ENCODE peak calls at places on chromosome 12, in eight cellular contexts. One of them, this sample, is unnamed.

GRCh38 chr12:6074979-6075585 is 49.4 kb downstream of the VWF start:
- DNase-seq in psoas muscle: peak; percentile 36
- DNase-seq in choroid plexus epithelial cell: no peak
- DNase-seq in omental fat pad: no peak
- DNase-seq in fibroblast of lung: peak; percentile 41
- DNase-seq in fibroblast of the aortic adventitia: no peak
- DNase-seq in progenitor cell of endocrine pancreas: no peak
- DNase-seq in IMR-90: no peak
- DNase-seq in this sample: no peak

GRCh38 chr12:4274960-4275868 is 1.7 kb downstream of the CCND2 start:
- DNase-seq in fibroblast of the aortic adventitia: peak; percentile 39
- DNase-seq in psoas muscle: no peak
- DNase-seq in fibroblast of lung: no peak
- DNase-seq in choroid plexus epithelial cell: peak; percentile 24
- DNase-seq in progenitor cell of endocrine pancreas: no peak
- DNase-seq in omental fat pad: no peak
- DNase-seq in IMR-90: peak; percentile 13
- DNase-seq in this sample: peak; percentile 4

GRCh38 chr12:107320929-107321618 is 227.7 kb upstream of the CRY1 start:
- DNase-seq in fibroblast of the aortic adventitia: peak; percentile 52
- DNase-seq in omental fat pad: no peak
- DNase-seq in psoas muscle: peak; percentile 15
- DNase-seq in choroid plexus epithelial cell: peak; percentile 71
- DNase-seq in progenitor cell of endocrine pancreas: no peak
- DNase-seq in fibroblast of lung: peak; percentile 61
- DNase-seq in IMR-90: peak; percentile 26
- DNase-seq in this sample: no peak

GRCh38 chr12:109759595-109759994 is 46.0 kb downstream of the FAM222A start:
- DNase-seq in progenitor cell of endocrine pancreas: peak; percentile 5
- DNase-seq in choroid plexus epithelial cell: no peak
- DNase-seq in IMR-90: no peak
- DNase-seq in psoas muscle: no peak
- DNase-seq in fibroblast of lung: no peak
- DNase-seq in omental fat pad: no peak
- DNase-seq in fibroblast of the aortic adventitia: no peak
- DNase-seq in this sample: no peak

GRCh38 chr12:57887631-57888406 is 41.3 kb upstream of the CTDSP2 start:
- DNase-seq in fibroblast of lung: peak; percentile 77
- DNase-seq in fibroblast of the aortic adventitia: peak; percentile 89
- DNase-seq in omental fat pad: no peak
- DNase-seq in psoas muscle: no peak
- DNase-seq in progenitor cell of endocrine pancreas: no peak
- DNase-seq in choroid plexus epithelial cell: peak; percentile 34
- DNase-seq in IMR-90: peak; percentile 55
- DNase-seq in this sample: peak; percentile 73

GRCh38 chr12:100168562-100168961 is 25.9 kb upstream of the BLTP3B start:
- DNase-seq in fibroblast of the aortic adventitia: no peak
- DNase-seq in progenitor cell of endocrine pancreas: no peak
- DNase-seq in choroid plexus epithelial cell: no peak
- DNase-seq in omental fat pad: no peak
- DNase-seq in IMR-90: no peak
- DNase-seq in fibroblast of lung: no peak
- DNase-seq in psoas muscle: no peak
- DNase-seq in this sample: no peak

GRCh38 chr12:55965941-55966407 is at the start of gene PMEL:
- DNase-seq in fibroblast of the aortic adventitia: no peak
- DNase-seq in omental fat pad: no peak
- DNase-seq in progenitor cell of endocrine pancreas: no peak
- DNase-seq in psoas muscle: no peak
- DNase-seq in fibroblast of lung: no peak
- DNase-seq in IMR-90: no peak
- DNase-seq in choroid plexus epithelial cell: peak; percentile 18
- DNase-seq in this sample: no peak

GRCh38 chr12:127664901-127665300 is 602.1 kb upstream of the TMEM132C start:
- DNase-seq in progenitor cell of endocrine pancreas: no peak
- DNase-seq in fibroblast of lung: peak; percentile 45
- DNase-seq in IMR-90: peak; percentile 27
- DNase-seq in omental fat pad: no peak
- DNase-seq in psoas muscle: no peak
- DNase-seq in choroid plexus epithelial cell: no peak
- DNase-seq in fibroblast of the aortic adventitia: peak; percentile 66
- DNase-seq in this sample: peak; percentile 54

GRCh38 chr12:101880769-101881168 is 3.4 kb downstream of the DRAM1 start:
- DNase-seq in progenitor cell of endocrine pancreas: no peak
- DNase-seq in omental fat pad: no peak
- DNase-seq in choroid plexus epithelial cell: no peak
- DNase-seq in fibroblast of lung: no peak
- DNase-seq in IMR-90: no peak
- DNase-seq in psoas muscle: no peak
- DNase-seq in fibroblast of the aortic adventitia: no peak
- DNase-seq in this sample: no peak

GRCh38 chr12:70255311-70255710 is 12.1 kb downstream of the CNOT2 start:
- DNase-seq in choroid plexus epithelial cell: peak; percentile 35
- DNase-seq in psoas muscle: no peak
- DNase-seq in IMR-90: peak; percentile 54
- DNase-seq in omental fat pad: no peak
- DNase-seq in progenitor cell of endocrine pancreas: no peak
- DNase-seq in fibroblast of the aortic adventitia: peak; percentile 25
- DNase-seq in fibroblast of lung: peak; percentile 60
- DNase-seq in this sample: peak; percentile 60

GRCh38 chr12:24396266-24396665 is 446.8 kb upstream of the SOX5 start:
- DNase-seq in IMR-90: no peak
- DNase-seq in omental fat pad: no peak
- DNase-seq in progenitor cell of endocrine pancreas: no peak
- DNase-seq in choroid plexus epithelial cell: no peak
- DNase-seq in fibroblast of the aortic adventitia: no peak
- DNase-seq in psoas muscle: no peak
- DNase-seq in fibroblast of lung: no peak
- DNase-seq in this sample: no peak

GRCh38 chr12:42798811-42799438 is 209.4 kb upstream of the PRICKLE1 start:
- DNase-seq in choroid plexus epithelial cell: peak; percentile 73
- DNase-seq in IMR-90: peak; percentile 76
- DNase-seq in psoas muscle: no peak
- DNase-seq in progenitor cell of endocrine pancreas: no peak
- DNase-seq in fibroblast of lung: peak; percentile 83
- DNase-seq in omental fat pad: no peak
- DNase-seq in fibroblast of the aortic adventitia: peak; percentile 40
- DNase-seq in this sample: peak; percentile 25

GRCh38 chr12:15699886-15700285 is 89.3 kb downstream of the EPS8 start:
- DNase-seq in fibroblast of lung: no peak
- DNase-seq in fibroblast of the aortic adventitia: no peak
- DNase-seq in choroid plexus epithelial cell: peak; percentile 68
- DNase-seq in psoas muscle: no peak
- DNase-seq in omental fat pad: no peak
- DNase-seq in IMR-90: no peak
- DNase-seq in progenitor cell of endocrine pancreas: no peak
- DNase-seq in this sample: no peak

GRCh38 chr12:123457980-123458779 is at the start of gene SNRNP35:
- DNase-seq in psoas muscle: peak; percentile 86
- DNase-seq in IMR-90: peak; percentile 74
- DNase-seq in choroid plexus epithelial cell: peak; percentile 87
- DNase-seq in omental fat pad: peak; percentile 28
- DNase-seq in progenitor cell of endocrine pancreas: peak; percentile 57
- DNase-seq in fibroblast of the aortic adventitia: peak; percentile 90
- DNase-seq in fibroblast of lung: peak; percentile 79
- DNase-seq in this sample: peak; percentile 77

GRCh38 chr12:71216725-71217579 is 59.2 kb upstream of the TSPAN8 start:
- DNase-seq in fibroblast of lung: peak; percentile 10
- DNase-seq in progenitor cell of endocrine pancreas: no peak
- DNase-seq in omental fat pad: no peak
- DNase-seq in IMR-90: peak; percentile 0
- DNase-seq in fibroblast of the aortic adventitia: peak; percentile 79
- DNase-seq in psoas muscle: no peak
- DNase-seq in choroid plexus epithelial cell: peak; percentile 60
- DNase-seq in this sample: no peak

GRCh38 chr12:12081836-12082497 is 11.2 kb downstream of the BCL2L14 start:
- DNase-seq in fibroblast of lung: peak; percentile 39
- DNase-seq in psoas muscle: no peak
- DNase-seq in fibroblast of the aortic adventitia: peak; percentile 68
- DNase-seq in choroid plexus epithelial cell: peak; percentile 72
- DNase-seq in omental fat pad: no peak
- DNase-seq in progenitor cell of endocrine pancreas: no peak
- DNase-seq in IMR-90: peak; percentile 55
- DNase-seq in this sample: peak; percentile 51

GRCh38 chr12:34219046-34219770 is 196.9 kb downstream of the ALG10 start:
- DNase-seq in psoas muscle: no peak
- DNase-seq in IMR-90: peak; percentile 5
- DNase-seq in omental fat pad: no peak
- DNase-seq in progenitor cell of endocrine pancreas: no peak
- DNase-seq in fibroblast of the aortic adventitia: no peak
- DNase-seq in choroid plexus epithelial cell: no peak
- DNase-seq in fibroblast of lung: no peak
- DNase-seq in this sample: no peak

GRCh38 chr12:104578453-104578852 is 121.7 kb downstream of the CHST11 start:
- DNase-seq in progenitor cell of endocrine pancreas: no peak
- DNase-seq in fibroblast of the aortic adventitia: peak; percentile 49
- DNase-seq in choroid plexus epithelial cell: peak; percentile 66
- DNase-seq in fibroblast of lung: peak; percentile 94
- DNase-seq in psoas muscle: no peak
- DNase-seq in omental fat pad: no peak
- DNase-seq in IMR-90: peak; percentile 84
- DNase-seq in this sample: peak; percentile 88

GRCh38 chr12:26119391-26119981 is 5.4 kb downstream of the BHLHE41 start:
- DNase-seq in fibroblast of the aortic adventitia: peak; percentile 86
- DNase-seq in fibroblast of lung: peak; percentile 73
- DNase-seq in progenitor cell of endocrine pancreas: no peak
- DNase-seq in choroid plexus epithelial cell: peak; percentile 89
- DNase-seq in omental fat pad: no peak
- DNase-seq in psoas muscle: no peak
- DNase-seq in IMR-90: peak; percentile 78
- DNase-seq in this sample: peak; percentile 62

GRCh38 chr12:65878540-65878939 is 54.3 kb downstream of the HMGA2 start:
- DNase-seq in psoas muscle: no peak
- DNase-seq in choroid plexus epithelial cell: peak; percentile 64
- DNase-seq in fibroblast of the aortic adventitia: peak; percentile 60
- DNase-seq in IMR-90: no peak
- DNase-seq in progenitor cell of endocrine pancreas: no peak
- DNase-seq in omental fat pad: no peak
- DNase-seq in fibroblast of lung: peak; percentile 42
- DNase-seq in this sample: peak; percentile 28

GRCh38 chr12:116718578-116719454 is 19.1 kb downstream of the SPRING1 start:
- DNase-seq in fibroblast of the aortic adventitia: peak; percentile 63
- DNase-seq in psoas muscle: no peak
- DNase-seq in omental fat pad: no peak
- DNase-seq in choroid plexus epithelial cell: peak; percentile 36
- DNase-seq in IMR-90: peak; percentile 56
- DNase-seq in fibroblast of lung: peak; percentile 80
- DNase-seq in progenitor cell of endocrine pancreas: no peak
- DNase-seq in this sample: no peak

GRCh38 chr12:116719661-116720060 is 18.2 kb downstream of the SPRING1 start:
- DNase-seq in fibroblast of lung: peak; percentile 9
- DNase-seq in IMR-90: no peak
- DNase-seq in psoas muscle: no peak
- DNase-seq in omental fat pad: no peak
- DNase-seq in fibroblast of the aortic adventitia: no peak
- DNase-seq in progenitor cell of endocrine pancreas: no peak
- DNase-seq in choroid plexus epithelial cell: no peak
- DNase-seq in this sample: no peak

GRCh38 chr12:116722245-116722644 is 15.6 kb downstream of the SPRING1 start:
- DNase-seq in psoas muscle: no peak
- DNase-seq in fibroblast of lung: no peak
- DNase-seq in progenitor cell of endocrine pancreas: no peak
- DNase-seq in omental fat pad: no peak
- DNase-seq in choroid plexus epithelial cell: no peak
- DNase-seq in IMR-90: no peak
- DNase-seq in fibroblast of the aortic adventitia: no peak
- DNase-seq in this sample: no peak

GRCh38 chr12:116717466-116718457 is 20.1 kb downstream of the SPRING1 start:
- DNase-seq in fibroblast of the aortic adventitia: peak; percentile 86
- DNase-seq in IMR-90: peak; percentile 56
- DNase-seq in progenitor cell of endocrine pancreas: no peak
- DNase-seq in fibroblast of lung: peak; percentile 79
- DNase-seq in choroid plexus epithelial cell: peak; percentile 65
- DNase-seq in omental fat pad: no peak
- DNase-seq in psoas muscle: peak; percentile 84
- DNase-seq in this sample: no peak

GRCh38 chr12:116720129-116720528 is 17.7 kb downstream of the SPRING1 start:
- DNase-seq in IMR-90: no peak
- DNase-seq in omental fat pad: no peak
- DNase-seq in choroid plexus epithelial cell: no peak
- DNase-seq in progenitor cell of endocrine pancreas: no peak
- DNase-seq in fibroblast of lung: no peak
- DNase-seq in fibroblast of the aortic adventitia: no peak
- DNase-seq in psoas muscle: no peak
- DNase-seq in this sample: no peak
- TF ChIP-seq CTCF in IMR-90: no peak
- TF ChIP-seq CTCF in omental fat pad: no peak
- TF ChIP-seq CTCF in choroid plexus epithelial cell: no peak
- TF ChIP-seq CTCF in progenitor cell of endocrine pancreas: no peak
- TF ChIP-seq CTCF in fibroblast of lung: no peak
- TF ChIP-seq CTCF in fibroblast of the aortic adventitia: no peak
- TF ChIP-seq CTCF in psoas muscle: no peak
- TF ChIP-seq CTCF in this sample: no peak

GRCh38 chr12:32151081-32151480 is 44.4 kb downstream of the BICD1 start:
- DNase-seq in omental fat pad: no peak
- DNase-seq in fibroblast of lung: no peak
- DNase-seq in psoas muscle: no peak
- DNase-seq in fibroblast of the aortic adventitia: no peak
- DNase-seq in progenitor cell of endocrine pancreas: no peak
- DNase-seq in choroid plexus epithelial cell: peak; percentile 13
- DNase-seq in IMR-90: no peak
- DNase-seq in this sample: no peak
- TF ChIP-seq CTCF in omental fat pad: no peak
- TF ChIP-seq CTCF in fibroblast of lung: no peak
- TF ChIP-seq CTCF in psoas muscle: no peak
- TF ChIP-seq CTCF in fibroblast of the aortic adventitia: no peak
- TF ChIP-seq CTCF in progenitor cell of endocrine pancreas: no peak
- TF ChIP-seq CTCF in choroid plexus epithelial cell: peak; percentile 15
- TF ChIP-seq CTCF in IMR-90: no peak
- TF ChIP-seq CTCF in this sample: no peak

GRCh38 chr12:115973968-115974765 is 303.3 kb downstream of the MED13L start:
- DNase-seq in psoas muscle: no peak
- DNase-seq in IMR-90: no peak
- DNase-seq in fibroblast of lung: no peak
- DNase-seq in choroid plexus epithelial cell: peak; percentile 41
- DNase-seq in fibroblast of the aortic adventitia: no peak
- DNase-seq in progenitor cell of endocrine pancreas: no peak
- DNase-seq in omental fat pad: no peak
- DNase-seq in this sample: no peak
- TF ChIP-seq CTCF in psoas muscle: no peak
- TF ChIP-seq CTCF in IMR-90: no peak
- TF ChIP-seq CTCF in fibroblast of lung: no peak
- TF ChIP-seq CTCF in choroid plexus epithelial cell: peak; percentile 28
- TF ChIP-seq CTCF in fibroblast of the aortic adventitia: no peak
- TF ChIP-seq CTCF in progenitor cell of endocrine pancreas: peak; percentile 7
- TF ChIP-seq CTCF in omental fat pad: no peak
- TF ChIP-seq CTCF in this sample: no peak

DNA sequence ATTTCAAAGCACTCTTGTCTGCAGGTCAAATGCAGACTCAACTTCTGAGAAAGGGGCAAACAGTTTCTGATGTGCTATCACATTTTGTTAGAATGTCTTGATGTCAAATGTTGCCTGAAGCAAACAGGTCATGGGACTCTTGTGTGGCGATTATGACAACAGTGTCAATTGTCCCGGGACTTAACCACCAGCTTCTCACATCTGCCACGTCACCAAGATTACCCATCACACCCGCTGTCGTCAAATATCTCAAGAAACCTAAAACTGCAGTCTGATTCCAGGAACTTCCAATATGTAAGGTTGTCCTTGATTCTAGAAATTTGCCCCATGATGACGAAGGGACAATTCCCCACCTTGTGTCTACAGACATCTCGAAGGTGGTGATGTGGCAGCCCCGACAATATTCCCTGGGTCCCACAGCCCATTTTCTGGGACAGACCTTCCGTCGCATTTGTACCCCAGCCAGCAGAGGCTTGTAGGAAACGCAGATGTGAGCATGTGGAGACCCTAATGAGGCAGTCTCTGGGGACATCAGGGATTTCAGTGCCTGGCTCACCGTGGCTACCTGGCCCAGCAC is 21.3 kb downstream of the LRTM2 start:
- DNase-seq in psoas muscle: no peak
- DNase-seq in IMR-90: no peak
- DNase-seq in fibroblast of the aortic adventitia: no peak
- DNase-seq in omental fat pad: no peak
- DNase-seq in fibroblast of lung: no peak
- DNase-seq in progenitor cell of endocrine pancreas: no peak
- DNase-seq in choroid plexus epithelial cell: no peak
- DNase-seq in this sample: no peak
- TF ChIP-seq CTCF in psoas muscle: no peak
- TF ChIP-seq CTCF in IMR-90: no peak
- TF ChIP-seq CTCF in fibroblast of the aortic adventitia: no peak
- TF ChIP-seq CTCF in omental fat pad: no peak
- TF ChIP-seq CTCF in fibroblast of lung: no peak
- TF ChIP-seq CTCF in progenitor cell of endocrine pancreas: no peak
- TF ChIP-seq CTCF in choroid plexus epithelial cell: no peak
- TF ChIP-seq CTCF in this sample: no peak